ENCODE peak calls at places on chromosomes 11 and 22, in six cellular contexts. K is foreskin fibroblast, C is A549, E is left ventricle myocardium inferior, F is upper lobe of right lung, M is spleen. W is an unnamed sample.
A peak's percentile ranks its signal among the peaks of the same experiment; 100 is the strongest.

GRCh38 chr22:20783844-20784723 is 10.2 kb downstream of the SERPIND1 start:
- DNase-seq in K (peak; percentile 78), C (peak; percentile 62), E (no peak), F (no peak), M (no peak), W (no peak)

GRCh38 chr11:126914941-126915340 is 85.6 kb downstream of the KIRREL3 start:
- DNase-seq in K (peak; percentile 51), C (no peak), E (no peak), F (no peak), M (no peak), W (peak; percentile 80)

GRCh38 chr11:45997599-45997998 is 75.1 kb downstream of the LARGE2 start:
- DNase-seq in K (no peak), C (no peak), E (no peak), F (no peak), M (no peak), W (no peak)

GRCh38 chr11:17827006-17827405 is 92.4 kb downstream of the KCNC1 start:
- DNase-seq in K (no peak), C (peak; percentile 12), E (no peak), F (no peak), M (no peak), W (no peak)

GRCh38 chr11:108751444-108751843 is 86.6 kb downstream of the DDX10 start:
- DNase-seq in K (no peak), C (no peak), E (no peak), F (no peak), M (no peak), W (no peak)

GRCh38 chr11:132911186-132911585 is 621.1 kb downstream of the OPCML start:
- DNase-seq in K (peak; percentile 63), C (peak; percentile 7), E (no peak), F (no peak), M (no peak), W (no peak)

GRCh38 chr11:24198458-24198857 is 298.4 kb upstream of the LUZP2 start:
- DNase-seq in K (no peak), C (no peak), E (no peak), F (no peak), M (no peak), W (no peak)

GRCh38 chr11:22478169-22478568 is 140.0 kb downstream of the SLC17A6 start:
- DNase-seq in K (no peak), C (no peak), E (no peak), F (no peak), M (no peak), W (no peak)

GRCh38 chr11:72430743-72431570 is 3.4 kb downstream of the CLPB start:
- DNase-seq in K (peak; percentile 80), C (peak; percentile 64), E (peak; percentile 22), F (no peak), M (no peak), W (no peak)

GRCh38 chr22:22516992-22517391 is 3.1 kb downstream of the ZNF280A start:
- DNase-seq in K (no peak), C (no peak), E (no peak), F (no peak), M (no peak), W (no peak)

GRCh38 chr11:31487848-31488247 is 21.6 kb downstream of the IMMP1L start:
- DNase-seq in K (peak; percentile 72), C (peak; percentile 68), E (no peak), F (no peak), M (no peak), W (peak; percentile 10)

GRCh38 chr22:39985383-39986045 is 9.2 kb upstream of the FAM83F start:
- DNase-seq in K (no peak), C (no peak), E (no peak), F (peak; percentile 30), M (no peak), W (no peak)

GRCh38 chr11:119800619-119801018 is 71.6 kb upstream of the NECTIN1 start:
- DNase-seq in K (no peak), C (no peak), E (no peak), F (no peak), M (peak; percentile 61), W (no peak)

GRCh38 chr11:15859411-15859810 is 496.9 kb downstream of the SOX6 start:
- DNase-seq in K (no peak), C (no peak), E (no peak), F (no peak), M (no peak), W (no peak)

GRCh38 chr11:33761471-33761870 is 12.8 kb downstream of the FBXO3 start:
- DNase-seq in K (no peak), C (no peak), E (no peak), F (no peak), M (no peak), W (no peak)

GRCh38 chr11:36567684-36568083 is at the start of gene RAG1:
- DNase-seq in K (no peak), C (no peak), E (no peak), F (no peak), M (no peak), W (no peak)
- H3K4me3 ChIP-seq in K (no peak within 1 kb of the TSS), C (no peak within 1 kb of the TSS), E (no peak within 1 kb of the TSS), F (no peak within 1 kb of the TSS), M (no peak within 1 kb of the TSS), W (no peak within 1 kb of the TSS)

GRCh38 chr11:35617687-35618496 is at the start of gene FJX1:
- DNase-seq in K (peak; percentile 96), C (peak; percentile 83), E (peak; percentile 57), F (peak; percentile 73), M (peak; percentile 78), W (peak; percentile 64)

GRCh38 chr11:35619754-35620640 is 1.7 kb downstream of the FJX1 start:
- DNase-seq in K (peak; percentile 58), C (peak; percentile 18), E (peak; percentile 16), F (no peak), M (no peak), W (no peak)

GRCh38 chr11:35617316-35617686 is 959 bp upstream of the FJX1 start:
- DNase-seq in K (no peak), C (no peak), E (no peak), F (no peak), M (no peak), W (no peak)

GRCh38 chr11:35619030-35619753 is 932 bp downstream of the FJX1 start:
- DNase-seq in K (peak; percentile 75), C (peak; percentile 77), E (peak; percentile 26), F (peak; percentile 66), M (peak; percentile 74), W (no peak)

DNA sequence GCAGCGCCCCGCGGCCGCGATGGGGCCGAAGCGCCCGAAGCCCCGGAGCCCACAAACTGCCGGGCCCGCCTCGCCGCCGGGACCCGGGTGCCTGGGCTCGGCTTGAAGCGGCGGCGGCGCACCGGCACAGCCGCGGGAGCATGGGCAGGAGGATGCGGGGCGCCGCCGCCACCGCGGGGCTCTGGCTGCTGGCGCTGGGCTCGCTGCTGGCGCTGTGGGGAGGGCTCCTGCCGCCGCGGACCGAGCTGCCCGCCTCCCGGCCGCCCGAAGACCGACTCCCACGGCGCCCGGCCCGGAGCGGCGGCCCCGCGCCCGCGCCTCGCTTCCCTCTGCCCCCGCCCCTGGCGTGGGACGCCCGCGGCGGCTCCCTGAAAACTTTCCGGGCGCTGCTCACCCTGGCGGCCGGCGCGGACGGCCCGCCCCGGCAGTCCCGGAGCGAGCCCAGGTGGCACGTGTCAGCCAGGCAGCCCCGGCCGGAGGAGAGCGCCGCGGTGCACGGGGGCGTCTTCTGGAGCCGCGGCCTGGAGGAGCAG is 303 bp downstream of the FJX1 start:
- DNase-seq in K (peak; percentile 78), C (no peak), E (peak; percentile 16), F (peak; percentile 71), M (peak; percentile 77), W (no peak)
- TF ChIP-seq CTCF in K (no peak), C (no peak), E (peak; percentile 23), F (no peak), M (no peak), W (no peak)

DNA sequence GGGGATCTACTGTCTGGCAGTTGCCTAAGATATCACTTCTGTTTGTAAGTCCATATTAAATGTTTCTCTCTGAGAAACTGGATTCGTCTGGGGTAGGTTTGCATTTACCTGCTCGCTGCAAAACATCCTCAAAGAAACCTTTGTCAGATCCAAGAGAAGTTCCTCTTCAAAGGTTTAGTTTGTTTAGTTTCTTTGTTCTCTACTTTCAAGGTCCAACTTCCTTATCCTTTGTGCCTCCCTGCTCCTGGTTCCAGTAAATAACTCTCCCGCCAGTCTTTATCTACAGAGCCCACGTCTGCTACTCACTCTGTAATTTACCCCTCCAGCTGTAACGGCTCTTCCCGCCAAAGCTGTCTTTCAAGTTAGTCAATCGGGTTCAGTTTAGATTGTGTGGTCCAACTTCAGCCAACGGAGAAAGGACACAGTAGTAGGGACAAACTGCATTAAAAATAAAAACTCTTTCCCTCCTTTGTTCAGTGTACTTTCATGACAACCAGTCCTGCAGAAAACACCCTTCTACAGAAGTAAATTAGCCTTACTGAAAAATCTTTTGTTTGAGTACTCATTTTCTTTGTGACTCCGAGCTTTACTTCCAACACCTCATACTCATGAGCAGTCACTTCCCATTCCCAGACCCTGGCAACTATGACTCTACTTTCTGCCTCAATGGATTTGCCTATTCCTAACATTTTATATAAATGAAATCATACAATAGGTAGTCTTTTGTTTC is 41.0 kb downstream of the TMPRSS5 start:
- DNase-seq in K (no peak), C (peak; percentile 11), E (no peak), F (no peak), M (no peak), W (no peak)
- H3K4me3 ChIP-seq in K (no peak overlapping the region), C (no peak overlapping the region), E (no peak overlapping the region), F (no peak overlapping the region), M (no peak overlapping the region), W (no peak overlapping the region)

GRCh38 chr22:27959335-27960090 is 40.5 kb upstream of the PITPNB start:
- DNase-seq in K (no peak), C (no peak), E (no peak), F (no peak), M (no peak), W (no peak)
- TF ChIP-seq CTCF in K (no peak), C (no peak), E (no peak), F (no peak), M (no peak), W (no peak)

DNA sequence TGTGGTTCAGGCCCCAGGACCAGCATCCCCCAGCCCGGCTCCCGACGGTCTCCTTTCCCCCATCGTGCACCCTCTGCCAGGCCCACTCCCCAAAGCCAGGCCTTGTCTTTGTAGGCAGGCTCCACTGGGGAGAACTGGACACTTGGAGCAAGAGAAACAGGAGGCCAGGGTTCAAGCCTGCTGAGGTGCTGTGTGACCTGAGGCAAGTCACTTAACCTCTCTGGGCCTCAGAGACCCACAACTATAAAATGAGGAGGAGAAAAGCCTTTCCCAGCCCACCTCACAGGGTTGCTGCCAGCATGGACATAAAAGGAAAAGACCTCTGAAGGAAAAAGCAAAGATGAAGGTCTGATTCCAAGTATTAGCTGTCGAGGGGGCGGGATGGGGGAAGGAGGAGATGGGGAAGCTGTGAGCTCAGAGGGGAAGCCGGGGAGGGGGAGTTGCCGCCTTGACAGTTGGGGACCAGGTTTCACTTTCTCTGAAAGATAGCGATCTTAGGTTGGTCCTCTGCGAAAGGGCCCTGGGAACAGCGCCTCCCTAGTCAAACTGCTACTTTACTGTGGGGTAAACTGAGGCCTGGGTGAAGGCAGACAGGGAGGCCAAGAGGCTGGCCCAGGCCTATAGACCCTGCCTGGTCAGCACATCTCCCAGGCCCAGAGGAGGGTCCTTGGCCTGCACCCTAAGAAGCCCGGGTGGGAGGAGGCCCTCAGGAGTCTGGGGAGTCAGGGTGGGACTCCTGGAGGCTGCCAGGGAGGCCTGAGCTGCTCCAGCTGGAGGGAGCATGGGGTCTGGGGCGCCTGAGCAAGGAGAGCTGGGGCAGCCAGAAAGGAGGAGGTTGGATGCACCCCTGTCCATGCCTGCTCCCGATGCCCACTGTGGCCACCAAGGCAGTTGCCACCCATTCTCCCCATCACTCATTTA is 991 bp upstream of the OSM start:
- DNase-seq in K (no peak), C (no peak), E (no peak), F (no peak), M (peak; percentile 89), W (no peak)
- H3K4me3 ChIP-seq in K (no peak overlapping the region), C (no peak overlapping the region), E (peak overlapping the region; percentile 44), F (peak overlapping the region; percentile 49), M (peak overlapping the region; percentile 53), W (no peak overlapping the region)